ENCODE peak calls at places on chromosomes 16 and 17, in eight cellular contexts. X, Q, Z, O, B, H, S and C are unnamed samples.

GRCh38 chr17:7238418-7239090 is 703 bp downstream of the PHF23 start:
- DNase-seq in X (no peak), Q (no peak), Z (peak), O (peak), B (no peak), H (no peak), S (no peak), C (peak)

GRCh38 chr17:62630365-62631085 is 3.1 kb downstream of the MRC2 start:
- DNase-seq in X (no peak), Q (no peak), Z (no peak), O (no peak), B (no peak), H (no peak), S (no peak), C (peak)

GRCh38 chr16:54175169-54175551 is 111.4 kb downstream of the IRX3 start:
- DNase-seq in X (no peak), Q (no peak), Z (no peak), O (no peak), B (no peak), H (no peak), S (no peak), C (no peak)

GRCh38 chr16:24890746-24891145 is 45.0 kb downstream of the SLC5A11 start:
- DNase-seq in X (no peak), Q (no peak), Z (no peak), O (no peak), B (no peak), H (no peak), S (no peak), C (no peak)

GRCh38 chr16:57987441-57988177 is 12.9 kb downstream of the ZNF319 start:
- DNase-seq in X (no peak), Q (no peak), Z (no peak), O (no peak), B (no peak), H (no peak), S (no peak), C (no peak)

GRCh38 chr16:87575027-87575804 is 27.1 kb upstream of the JPH3 start:
- DNase-seq in X (no peak), Q (no peak), Z (no peak), O (no peak), B (no peak), H (peak), S (no peak), C (no peak)

GRCh38 chr16:20849587-20850390 is 43.5 kb downstream of the REXO5 start:
- DNase-seq in X (peak), Q (peak), Z (peak), O (peak), B (no peak), H (peak), S (peak), C (peak)

GRCh38 chr17:81912441-81913309 is 1.5 kb upstream of the PCYT2 start:
- DNase-seq in X (no peak), Q (peak), Z (no peak), O (no peak), B (no peak), H (no peak), S (no peak), C (no peak)

GRCh38 chr16:82892327-82892726 is 265.6 kb downstream of the CDH13 start:
- DNase-seq in X (no peak), Q (no peak), Z (no peak), O (no peak), B (no peak), H (no peak), S (no peak), C (peak)

GRCh38 chr16:55842369-55843104 is 9.6 kb upstream of the CES1 start:
- DNase-seq in X (no peak), Q (peak), Z (no peak), O (peak), B (peak), H (peak), S (peak), C (peak)

GRCh38 chr17:28468781-28469180 is 4.7 kb upstream of the SLC13A2 start:
- DNase-seq in X (no peak), Q (no peak), Z (no peak), O (no peak), B (no peak), H (no peak), S (no peak), C (no peak)

GRCh38 chr16:72997141-72997542 is 50.8 kb downstream of the ZFHX3 start:
- DNase-seq in X (no peak), Q (no peak), Z (peak), O (no peak), B (no peak), H (peak), S (peak), C (no peak)

GRCh38 chr17:29119265-29119664 is 60.9 kb downstream of the MYO18A start:
- DNase-seq in X (no peak), Q (no peak), Z (no peak), O (no peak), B (no peak), H (no peak), S (no peak), C (no peak)

GRCh38 chr17:40447148-40447644 is 3.9 kb downstream of the IGFBP4 start:
- DNase-seq in X (no peak), Q (no peak), Z (peak), O (no peak), B (no peak), H (no peak), S (no peak), C (no peak)

GRCh38 chr16:4618645-4619418 is 4.1 kb upstream of the UBALD1 start:
- DNase-seq in X (no peak), Q (no peak), Z (no peak), O (no peak), B (no peak), H (no peak), S (no peak), C (no peak)

GRCh38 chr17:81286491-81287145 is 8.5 kb downstream of the SLC38A10 start:
- DNase-seq in X (no peak), Q (no peak), Z (no peak), O (no peak), B (no peak), H (no peak), S (no peak), C (no peak)

GRCh38 chr16:85206472-85207356 is 94.4 kb upstream of the CIBAR2 start:
- DNase-seq in X (no peak), Q (no peak), Z (no peak), O (no peak), B (peak), H (peak), S (no peak), C (no peak)

GRCh38 chr16:85728879-85729278 is 22.0 kb downstream of the C16orf74 start:
- DNase-seq in X (no peak), Q (no peak), Z (no peak), O (no peak), B (no peak), H (no peak), S (no peak), C (no peak)

GRCh38 chr17:80692931-80693467 is 148.4 kb downstream of the RPTOR start:
- DNase-seq in X (no peak), Q (no peak), Z (no peak), O (no peak), B (no peak), H (no peak), S (no peak), C (no peak)

GRCh38 chr17:82696916-82697807 is 1.3 kb downstream of the RAB40B start:
- DNase-seq in X (no peak), Q (no peak), Z (no peak), O (no peak), B (no peak), H (no peak), S (no peak), C (no peak)

GRCh38 chr17:62892870-62893338 is 73.1 kb upstream of the TANC2 start:
- DNase-seq in X (peak), Q (peak), Z (peak), O (peak), B (no peak), H (peak), S (peak), C (peak)

GRCh38 chr16:26765087-26765486 is 301.6 kb upstream of the C16orf82 start:
- DNase-seq in X (no peak), Q (no peak), Z (no peak), O (no peak), B (no peak), H (no peak), S (no peak), C (no peak)

GRCh38 chr16:19753815-19754643 is 36.0 kb downstream of the IQCK start:
- DNase-seq in X (no peak), Q (no peak), Z (no peak), O (no peak), B (no peak), H (peak), S (no peak), C (peak)

GRCh38 chr16:79751785-79752184 is 151.2 kb upstream of the MAF start:
- DNase-seq in X (no peak), Q (no peak), Z (peak), O (no peak), B (no peak), H (peak), S (no peak), C (no peak)

GRCh38 chr17:41340496-41340895 is 10.1 kb downstream of the KRT33A start:
- DNase-seq in X (no peak), Q (peak), Z (no peak), O (no peak), B (no peak), H (no peak), S (no peak), C (no peak)

GRCh38 chr17:73007447-73007846 is 85.0 kb downstream of the SLC39A11 start:
- DNase-seq in X (no peak), Q (no peak), Z (no peak), O (no peak), B (no peak), H (peak), S (no peak), C (no peak)

GRCh38 chr17:77141846-77142449 is 1.2 kb downstream of the SEC14L1 start:
- DNase-seq in X (no peak), Q (no peak), Z (no peak), O (no peak), B (no peak), H (no peak), S (peak), C (peak)

GRCh38 chr17:39705786-39706348 is 6.0 kb downstream of the ERBB2 start:
- DNase-seq in X (no peak), Q (no peak), Z (no peak), O (no peak), B (no peak), H (no peak), S (no peak), C (no peak)